ENCODE peak calls at places on chromosomes 16 and 17, in seven cellular contexts. F, M, H, X, N, Z and R are unnamed samples.

GRCh38 chr17:74426551-74427047 is 5.3 kb upstream of the GPRC5C start:
- DNase-seq in F (no peak), H (no peak), X (peak; percentile 61), N (no peak), Z (no peak), M (peak; percentile 36), R (no peak)

GRCh38 chr16:73033271-73033998 is 14.5 kb downstream of the ZFHX3 start:
- DNase-seq in N (no peak), F (peak; percentile 91), M (peak; percentile 96), H (no peak), Z (no peak), X (no peak), R (no peak)

GRCh38 chr16:20878682-20879147 is 21.4 kb downstream of the DCUN1D3 start:
- DNase-seq in F (no peak), N (no peak), M (no peak), Z (no peak), H (no peak), X (no peak), R (peak; percentile 64)

GRCh38 chr16:83831451-83831987 is 23.7 kb downstream of the HSBP1 start:
- DNase-seq in H (no peak), F (no peak), N (no peak), Z (no peak), M (peak; percentile 70), X (no peak), R (no peak)

GRCh38 chr16:997440-998051 is 16.0 kb downstream of the SOX8 start:
- DNase-seq in Z (no peak), X (peak; percentile 42), M (peak; percentile 82), N (peak; percentile 57), F (peak; percentile 83), H (no peak), R (peak; percentile 79)

GRCh38 chr16:71673190-71673956 is 47.4 kb downstream of the MARVELD3 start:
- DNase-seq in X (no peak), M (no peak), N (no peak), H (no peak), F (no peak), Z (no peak), R (no peak)

GRCh38 chr17:41580651-41581365 is 5.9 kb downstream of the KRT14 start:
- DNase-seq in H (no peak), N (peak; percentile 52), F (no peak), Z (no peak), X (peak; percentile 33), M (no peak), R (no peak)

GRCh38 chr17:27247071-27247957 is 46.6 kb upstream of the WSB1 start:
- DNase-seq in X (peak; percentile 75), F (no peak), M (no peak), N (peak; percentile 98), Z (no peak), H (no peak), R (peak; percentile 51)

GRCh38 chr17:56918916-56919315 is 5.1 kb upstream of the TRIM25 start:
- DNase-seq in M (no peak), F (no peak), X (peak; percentile 59), N (no peak), H (no peak), Z (no peak), R (no peak)

GRCh38 chr17:42276359-42276608 is at the start of gene STAT5B:
- DNase-seq in M (peak; percentile 85), X (peak; percentile 87), F (peak; percentile 87), Z (no peak), N (no peak), H (peak; percentile 74), R (peak; percentile 88)

GRCh38 chr17:37847811-37848331 is 76.3 kb upstream of the TBC1D3K start:
- DNase-seq in M (no peak), H (peak; percentile 32), Z (no peak), N (no peak), X (no peak), F (no peak), R (no peak)

GRCh38 chr17:37848690-37849616 is 75.3 kb upstream of the TBC1D3K start:
- DNase-seq in Z (peak; percentile 89), F (no peak), H (peak; percentile 56), X (peak; percentile 77), N (peak; percentile 65), M (no peak), R (peak; percentile 42)

GRCh38 chr17:37849617-37849972 is 74.6 kb upstream of the TBC1D3K start:
- DNase-seq in Z (no peak), N (no peak), F (no peak), X (no peak), M (no peak), H (no peak), R (no peak)

GRCh38 chr17:37844977-37845293 is 79.3 kb upstream of the TBC1D3K start:
- DNase-seq in M (no peak), N (no peak), F (no peak), Z (no peak), H (no peak), X (no peak), R (no peak)

DNA sequence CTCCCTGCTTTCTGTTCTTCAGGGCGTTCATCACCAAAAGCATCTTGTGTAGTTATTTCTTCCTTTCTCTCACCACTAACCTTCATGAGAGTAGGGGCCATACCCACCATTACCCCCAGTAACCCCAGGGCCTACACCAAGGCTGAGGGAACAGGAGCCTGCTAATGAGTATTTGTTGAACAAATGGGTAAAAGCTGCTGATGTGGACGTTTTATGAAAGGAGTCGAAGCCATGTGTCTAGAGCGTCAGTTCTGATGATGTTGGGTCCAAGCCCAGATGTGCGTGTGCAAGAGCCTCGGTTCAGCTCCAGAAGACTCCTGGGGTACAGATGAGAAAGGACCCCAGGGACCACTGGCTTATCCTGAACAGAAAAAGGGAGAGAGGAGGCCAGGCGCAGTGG is 77.1 kb upstream of the TBC1D3K start:
- DNase-seq in Z (no peak), M (no peak), H (no peak), N (no peak), X (no peak), F (no peak), R (no peak)
- TF ChIP-seq EZH2 in Z (no peak), M (no peak), H (no peak), N (no peak), X (no peak), F (no peak), R (no peak)

GRCh38 chr17:65594585-65594940 is 33.1 kb upstream of the AXIN2 start:
- DNase-seq in M (no peak), X (peak; percentile 65), N (no peak), F (no peak), H (no peak), Z (no peak), R (peak; percentile 25)
- TF ChIP-seq EZH2phosphoT487 in M (no peak), X (no peak), N (no peak), F (no peak), H (no peak), Z (no peak), R (no peak)

GRCh38 chr16:4797805-4798252 is 2.7 kb downstream of the SMIM22 start:
- DNase-seq in H (no peak), X (no peak), F (no peak), N (no peak), Z (no peak), M (no peak), R (no peak)

GRCh38 chr16:4796982-4797804 is 2.0 kb downstream of the SMIM22 start:
- DNase-seq in N (no peak), M (no peak), Z (no peak), H (no peak), F (no peak), X (no peak), R (no peak)

GRCh38 chr16:4795828-4796572 is 831 bp downstream of the SMIM22 start:
- DNase-seq in X (no peak), H (no peak), N (no peak), F (no peak), M (no peak), Z (no peak), R (no peak)

GRCh38 chr16:4792951-4793513 is 2.1 kb upstream of the SMIM22 start:
- DNase-seq in H (no peak), Z (no peak), X (no peak), N (no peak), M (peak; percentile 30), F (no peak), R (no peak)

GRCh38 chr16:4795181-4795827 is at the start of gene SMIM22:
- DNase-seq in N (no peak), X (no peak), M (peak; percentile 32), F (no peak), Z (no peak), H (no peak), R (no peak)
- H3K4me3 ChIP-seq in N (no peak within 1 kb of the TSS), X (no peak within 1 kb of the TSS), M (no peak within 1 kb of the TSS), F (no peak within 1 kb of the TSS), Z (no peak within 1 kb of the TSS), H (no peak within 1 kb of the TSS), R (no peak within 1 kb of the TSS)

DNA sequence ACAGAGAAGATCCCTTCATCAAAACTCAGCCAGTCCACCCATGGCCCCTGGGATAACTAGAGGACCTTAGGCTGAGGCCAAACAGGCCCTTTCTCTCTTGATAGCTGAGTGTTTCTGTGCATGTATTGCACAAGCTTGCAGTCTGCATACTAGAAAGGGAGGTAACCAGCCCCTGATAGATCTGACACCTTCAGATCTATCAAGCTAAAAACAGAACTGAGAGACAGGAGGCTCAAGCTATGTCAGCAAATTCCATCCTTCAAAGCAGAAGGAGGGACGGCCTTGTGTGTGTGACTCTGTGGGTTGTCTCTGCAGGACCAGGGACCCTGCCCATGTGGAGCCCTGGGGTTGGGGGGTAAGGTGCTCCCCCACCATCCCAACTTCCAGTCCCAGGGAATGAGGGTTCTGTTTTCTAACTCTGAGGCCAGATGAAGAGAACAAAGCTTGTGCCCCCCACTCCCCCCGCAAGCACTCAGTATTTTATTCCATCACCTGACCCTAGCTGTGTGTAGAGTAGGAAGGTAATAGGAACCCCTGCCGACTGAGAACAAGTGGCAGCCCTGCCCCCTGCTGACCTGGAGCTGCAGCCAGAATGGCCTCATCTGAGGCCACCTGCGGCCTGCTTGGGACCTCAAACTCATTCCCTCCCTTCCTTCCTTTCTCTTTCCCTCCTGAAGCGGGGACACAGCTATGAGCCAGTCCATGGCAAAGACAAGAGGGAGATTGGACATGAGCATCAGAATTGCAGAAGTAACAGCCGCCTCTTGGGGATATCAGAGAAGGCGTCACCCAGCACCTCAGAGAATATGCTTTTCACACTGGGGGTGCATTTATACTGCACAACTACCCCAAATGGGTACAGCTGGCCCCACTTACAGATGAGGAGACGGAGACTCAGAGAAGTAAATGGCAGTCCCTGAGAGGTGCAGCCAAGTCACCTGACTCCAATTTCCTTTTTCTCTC is 63.7 kb downstream of the SMPD3 start:
- DNase-seq in M (peak; percentile 48), X (no peak), N (no peak), H (peak; percentile 87), F (peak; percentile 51), Z (no peak), R (no peak)
- TF ChIP-seq EZH2 in M (no peak), X (no peak), N (no peak), H (no peak), F (no peak), Z (no peak), R (no peak)

DNA sequence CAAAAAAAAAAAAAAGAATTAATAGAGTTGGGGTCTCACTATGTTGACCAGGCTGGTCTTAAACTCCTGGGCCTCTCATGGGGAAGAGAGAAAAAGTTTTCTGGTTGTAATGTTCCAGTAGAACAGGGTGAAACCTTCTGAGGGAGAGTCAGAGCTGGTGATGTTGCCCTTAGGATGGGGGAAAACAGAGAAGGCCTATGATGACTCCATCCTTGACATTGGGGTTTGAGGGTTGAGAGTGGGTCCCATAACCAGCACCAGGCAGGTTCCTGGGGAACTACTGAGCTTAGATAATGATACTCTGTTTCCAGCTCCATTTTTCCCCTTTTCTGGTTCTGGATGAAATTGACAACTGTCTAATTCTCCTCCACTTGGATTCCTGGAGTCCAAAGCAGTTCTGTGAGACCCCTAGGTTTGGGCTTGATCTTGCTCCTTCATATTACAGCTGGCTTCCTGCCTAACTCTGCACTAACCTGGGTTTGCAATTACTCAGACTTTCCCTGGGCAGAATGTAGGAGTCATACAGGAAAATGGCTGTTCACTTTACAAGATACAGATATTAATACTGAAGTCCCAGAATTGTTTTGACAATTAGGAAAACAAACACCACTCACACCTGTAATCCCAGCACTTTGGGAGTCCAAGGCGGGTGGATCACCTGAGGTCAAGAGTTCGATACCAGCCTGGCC is 62.8 kb upstream of the B4GALNT2 start:
- DNase-seq in X (peak; percentile 33), F (no peak), M (no peak), N (peak; percentile 56), H (no peak), Z (no peak), R (no peak)
- TF ChIP-seq EZH2phosphoT487 in X (no peak), F (no peak), M (no peak), N (no peak), H (no peak), Z (no peak), R (no peak)